ENCODE peak calls at places on chromosomes 7 and 10, in nine cellular contexts. X is OCI-LY7; O is stimulated activated naive B cell treated with anti-CD40 and anti-IgM and Interleukin-4, amounts not matched to agents 10 μg/mL and 1 μg/mL and 100 μg/mL, for 72 hours; J is effector memory CD4-positive, alpha-beta T cell; P is activated T-cell treated with anti-CD3 and anti-CD28 coated beads for 1 hour; M is neural progenitor cell; U is iPS DF 6.9; H is astrocyte of the spinal cord; K is kidney epithelial cell. C is an unnamed sample.

GRCh38 chr10:124025638-124026336 is 67.6 kb downstream of the CHST15 start:
- DNase-seq in X (peak), O (no peak), J (no peak), P (no peak), M (peak), U (no peak), H (peak), K (no peak), C (peak)

GRCh38 chr10:102511562-102512274 is 7.9 kb downstream of the SUFU start:
- DNase-seq in X (peak), O (peak), J (no peak), P (no peak), M (no peak), U (no peak), H (no peak), K (no peak), C (no peak)

GRCh38 chr10:119318411-119319160 is 111.2 kb downstream of the GRK5 start:
- DNase-seq in X (no peak), O (no peak), J (no peak), P (no peak), M (peak), U (no peak), H (no peak), K (no peak), C (no peak)

GRCh38 chr10:60627778-60628773 is 150.2 kb upstream of the CDK1 start:
- DNase-seq in X (no peak), O (no peak), J (no peak), P (no peak), M (no peak), U (no peak), H (no peak), K (no peak), C (no peak)

GRCh38 chr10:73439605-73440298 is 6.4 kb upstream of the MSS51 start:
- DNase-seq in X (no peak), O (no peak), J (no peak), P (no peak), M (no peak), U (no peak), H (peak), K (peak), C (peak)

GRCh38 chr7:46450871-46451270 is 529.8 kb upstream of the IGFBP3 start:
- DNase-seq in X (no peak), O (no peak), J (no peak), P (no peak), M (no peak), U (no peak), H (peak), K (no peak), C (no peak)

GRCh38 chr7:117871778-117872538 is 1.3 kb downstream of the CTTNBP2 start:
- DNase-seq in X (no peak), O (no peak), J (no peak), P (no peak), M (peak), U (no peak), H (peak), K (no peak), C (peak)

GRCh38 chr7:3975371-3975770 is 674.3 kb downstream of the SDK1 start:
- DNase-seq in X (no peak), O (no peak), J (no peak), P (no peak), M (no peak), U (no peak), H (no peak), K (no peak), C (no peak)

GRCh38 chr10:123446449-123447156 is 219.6 kb upstream of the GPR26 start:
- DNase-seq in X (no peak), O (no peak), J (no peak), P (no peak), M (no peak), U (no peak), H (no peak), K (no peak), C (no peak)

GRCh38 chr10:22464966-22465627 is 119.8 kb downstream of the SPAG6 start:
- DNase-seq in X (no peak), O (no peak), J (no peak), P (no peak), M (no peak), U (no peak), H (no peak), K (no peak), C (no peak)

GRCh38 chr10:48945441-48946143 is 6.0 kb upstream of the LRRC18 start:
- DNase-seq in X (no peak), O (no peak), J (no peak), P (no peak), M (no peak), U (no peak), H (no peak), K (no peak), C (no peak)

GRCh38 chr7:158356454-158356853 is 231.2 kb downstream of the PTPRN2 start:
- DNase-seq in X (no peak), O (no peak), J (no peak), P (no peak), M (no peak), U (no peak), H (no peak), K (no peak), C (no peak)

GRCh38 chr10:46552526-46553237 is 3.8 kb downstream of the GPRIN2 start:
- DNase-seq in X (no peak), O (no peak), J (no peak), P (no peak), M (no peak), U (no peak), H (no peak), K (no peak), C (no peak)

GRCh38 chr10:26879744-26880143 is 19.0 kb upstream of the ABI1 start:
- DNase-seq in X (peak), O (no peak), J (no peak), P (no peak), M (no peak), U (no peak), H (no peak), K (no peak), C (no peak)

GRCh38 chr7:126727930-126728331 is 524.8 kb downstream of the GRM8 start:
- DNase-seq in X (no peak), O (no peak), J (no peak), P (no peak), M (no peak), U (no peak), H (peak), K (peak), C (peak)

GRCh38 chr7:69661342-69661741 is 63.1 kb downstream of the AUTS2 start:
- DNase-seq in X (no peak), O (no peak), J (no peak), P (no peak), M (no peak), U (no peak), H (no peak), K (no peak), C (no peak)

GRCh38 chr7:150986099-150986512 is 4.7 kb upstream of the NOS3 start:
- DNase-seq in X (peak), O (no peak), J (no peak), P (peak), M (peak), U (no peak), H (peak), K (no peak), C (peak)

GRCh38 chr10:95790982-95791381 is 35.0 kb downstream of the ENTPD1 start:
- DNase-seq in X (no peak), O (no peak), J (no peak), P (no peak), M (no peak), U (no peak), H (no peak), K (no peak), C (no peak)

GRCh38 chr10:4234661-4235060 is 449.7 kb upstream of the KLF6 start:
- DNase-seq in X (peak), O (no peak), J (peak), P (peak), M (no peak), U (no peak), H (no peak), K (no peak), C (peak)

GRCh38 chr10:73228247-73228646 is 18.8 kb downstream of the DNAJC9 start:
- DNase-seq in X (no peak), O (no peak), J (no peak), P (no peak), M (no peak), U (no peak), H (no peak), K (no peak), C (no peak)

GRCh38 chr10:113403900-113404299 is 149.0 kb upstream of the HABP2 start:
- DNase-seq in X (no peak), O (no peak), J (no peak), P (no peak), M (no peak), U (no peak), H (no peak), K (no peak), C (no peak)

GRCh38 chr7:66326501-66327180 is 121.5 kb downstream of the TPST1 start:
- DNase-seq in X (no peak), O (no peak), J (no peak), P (no peak), M (no peak), U (no peak), H (peak), K (no peak), C (peak)

GRCh38 chr7:105567024-105567423 is 14.3 kb downstream of the EFCAB10 start:
- DNase-seq in X (no peak), O (no peak), J (no peak), P (no peak), M (no peak), U (no peak), H (no peak), K (no peak), C (no peak)

GRCh38 chr10:106795619-106796018 is 368.9 kb downstream of the SORCS1 start:
- DNase-seq in X (no peak), O (peak), J (no peak), P (no peak), M (peak), U (peak), H (no peak), K (no peak), C (no peak)

GRCh38 chr7:17444673-17445072 is 146.2 kb downstream of the AHR start:
- DNase-seq in X (no peak), O (no peak), J (no peak), P (no peak), M (no peak), U (no peak), H (peak), K (peak), C (peak)

C was measured in mesenchymal stem cell.